ENCODE peak calls at places on chromosomes 6 and 20, in seven cellular contexts. K, V, Q, A, Z, I and P are unnamed samples. For H3K4me1, the result is how much of the 10 kb centered on the place peaks cover.

GRCh38 chr6:157635388-157636244 is 187.4 kb upstream of the SNX9 start:
- DNase-seq in K (peak), V (no peak), Q (no peak), A (no peak), Z (no peak), I (no peak), P (no peak)

GRCh38 chr6:147689398-147689797 is 180.9 kb downstream of the SAMD5 start:
- DNase-seq in K (no peak), V (no peak), Q (no peak), A (no peak), Z (no peak), I (no peak), P (no peak)

GRCh38 chr6:72624557-72625160 is 2.8 kb downstream of the KCNQ5 start:
- DNase-seq in K (no peak), V (no peak), Q (no peak), A (no peak), Z (no peak), I (no peak), P (no peak)

GRCh38 chr20:44345147-44345546 is 8.3 kb downstream of the R3HDML start:
- DNase-seq in K (no peak), V (no peak), Q (no peak), A (no peak), Z (no peak), I (no peak), P (no peak)

GRCh38 chr20:32522775-32523612 is 62.1 kb downstream of the NOL4L start:
- DNase-seq in K (peak), V (no peak), Q (no peak), A (no peak), Z (peak), I (no peak), P (no peak)

GRCh38 chr6:110688661-110689268 is 126.5 kb downstream of the CDK19 start:
- DNase-seq in K (no peak), V (no peak), Q (no peak), A (no peak), Z (no peak), I (peak), P (no peak)

GRCh38 chr6:112800916-112801315 is 453.8 kb downstream of the RFPL4B start:
- DNase-seq in K (peak), V (no peak), Q (no peak), A (no peak), Z (no peak), I (no peak), P (no peak)

GRCh38 chr6:70413829-70414494 is 654 bp downstream of the FAM135A start:
- DNase-seq in K (peak), V (no peak), Q (no peak), A (no peak), Z (no peak), I (peak), P (peak)

GRCh38 chr20:1083431-1084080 is 34.8 kb upstream of the PSMF1 start:
- DNase-seq in K (no peak), V (no peak), Q (peak), A (no peak), Z (no peak), I (no peak), P (no peak)

GRCh38 chr20:21517566-21518277 is 3.9 kb upstream of the NKX2-2 start:
- DNase-seq in K (no peak), V (no peak), Q (no peak), A (no peak), Z (no peak), I (no peak), P (no peak)

GRCh38 chr6:82551831-82552230 is 188.2 kb downstream of the TPBG start:
- DNase-seq in K (no peak), V (no peak), Q (no peak), A (no peak), Z (no peak), I (no peak), P (no peak)

GRCh38 chr6:166360243-166361079 is 18.1 kb upstream of the SFT2D1 start:
- DNase-seq in K (peak), V (peak), Q (no peak), A (no peak), Z (no peak), I (no peak), P (no peak)

GRCh38 chr20:50891138-50891537 is 40.1 kb downstream of the ADNP start:
- DNase-seq in K (peak), V (no peak), Q (no peak), A (no peak), Z (no peak), I (no peak), P (no peak)

GRCh38 chr20:35453647-35454046 is 1.8 kb upstream of the CEP250 start:
- DNase-seq in K (no peak), V (no peak), Q (no peak), A (no peak), Z (no peak), I (no peak), P (no peak)

GRCh38 chr6:55758156-55758942 is 117.0 kb downstream of the BMP5 start:
- DNase-seq in K (peak), V (no peak), Q (no peak), A (no peak), Z (no peak), I (no peak), P (no peak)

GRCh38 chr6:134230087-134230717 is 87.7 kb downstream of the SGK1 start:
- DNase-seq in K (no peak), V (no peak), Q (no peak), A (no peak), Z (no peak), I (peak), P (no peak)

GRCh38 chr6:44859901-44860410 is 468.2 kb upstream of the RUNX2 start:
- DNase-seq in K (no peak), V (no peak), Q (no peak), A (no peak), Z (no peak), I (no peak), P (no peak)

GRCh38 chr20:63947638-63948456 is 8.4 kb downstream of the UCKL1 start:
- DNase-seq in K (no peak), V (no peak), Q (no peak), A (no peak), Z (peak), I (no peak), P (no peak)

GRCh38 chr20:48948612-48949011 is 27.1 kb downstream of the ARFGEF2 start:
- DNase-seq in K (no peak), V (no peak), Q (no peak), A (no peak), Z (no peak), I (no peak), P (no peak)

GRCh38 chr6:33783781-33784520 is 5.0 kb downstream of the LEMD2 start:
- DNase-seq in K (no peak), V (no peak), Q (no peak), A (no peak), Z (peak), I (no peak), P (peak)

GRCh38 chr6:143397229-143398222 is 53.0 kb downstream of the ADAT2 start:
- DNase-seq in K (peak), V (peak), Q (no peak), A (peak), Z (peak), I (peak), P (peak)

GRCh38 chr6:135904666-135905065 is 53.2 kb downstream of the PDE7B start:
- DNase-seq in K (peak), V (no peak), Q (no peak), A (no peak), Z (no peak), I (no peak), P (no peak)

GRCh38 chr6:56593801-56594318 is 48.8 kb downstream of the DST start:
- DNase-seq in K (no peak), V (no peak), Q (no peak), A (no peak), Z (no peak), I (no peak), P (no peak)

GRCh38 chr6:35589904-35590303 is 77.2 kb upstream of the TULP1 start:
- DNase-seq in K (no peak), V (no peak), Q (no peak), A (no peak), Z (no peak), I (peak), P (no peak)

GRCh38 chr6:82410151-82410621 is 46.6 kb downstream of the TPBG start:
- DNase-seq in K (peak), V (no peak), Q (no peak), A (no peak), Z (no peak), I (no peak), P (no peak)

GRCh38 chr6:138371452-138371711 is 6.3 kb upstream of the SMIM28 start:
- DNase-seq in K (no peak), V (no peak), Q (no peak), A (no peak), Z (no peak), I (no peak), P (no peak)

GRCh38 chr6:23228439-23229024 is 659.2 kb downstream of the HDGFL1 start:
- DNase-seq in K (peak), V (no peak), Q (no peak), A (no peak), Z (no peak), I (no peak), P (no peak)

GRCh38 chr6:99253271-99253670 is 96.2 kb downstream of the FAXC start:
- DNase-seq in K (no peak), V (no peak), Q (peak), A (no peak), Z (no peak), I (no peak), P (no peak)

GRCh38 chr6:169310983-169311382 is 57.3 kb upstream of the THBS2 start:
- DNase-seq in K (no peak), V (no peak), Q (peak), A (no peak), Z (no peak), I (no peak), P (no peak)

GRCh38 chr6:31769684-31770371 is 7.3 kb downstream of the VWA7 start:
- DNase-seq in K (no peak), V (peak), Q (no peak), A (peak), Z (no peak), I (peak), P (peak)

GRCh38 chr6:21595951-21596378 is 2.4 kb downstream of the SOX4 start:
- DNase-seq in K (no peak), V (no peak), Q (no peak), A (no peak), Z (peak), I (peak), P (no peak)

GRCh38 chr6:26311012-26311384 is 54.0 kb upstream of the BTN3A2 start:
- DNase-seq in K (peak), V (no peak), Q (no peak), A (no peak), Z (no peak), I (peak), P (no peak)

GRCh38 chr6:31355540-31355988 is 1.4 kb downstream of the HLA-B start:
- DNase-seq in K (no peak), V (no peak), Q (peak), A (no peak), Z (no peak), I (no peak), P (no peak)

GRCh38 chr20:40416274-40416673 is 272.8 kb downstream of the MAFB start:
- DNase-seq in K (no peak), V (no peak), Q (no peak), A (no peak), Z (no peak), I (peak), P (peak)

DNA sequence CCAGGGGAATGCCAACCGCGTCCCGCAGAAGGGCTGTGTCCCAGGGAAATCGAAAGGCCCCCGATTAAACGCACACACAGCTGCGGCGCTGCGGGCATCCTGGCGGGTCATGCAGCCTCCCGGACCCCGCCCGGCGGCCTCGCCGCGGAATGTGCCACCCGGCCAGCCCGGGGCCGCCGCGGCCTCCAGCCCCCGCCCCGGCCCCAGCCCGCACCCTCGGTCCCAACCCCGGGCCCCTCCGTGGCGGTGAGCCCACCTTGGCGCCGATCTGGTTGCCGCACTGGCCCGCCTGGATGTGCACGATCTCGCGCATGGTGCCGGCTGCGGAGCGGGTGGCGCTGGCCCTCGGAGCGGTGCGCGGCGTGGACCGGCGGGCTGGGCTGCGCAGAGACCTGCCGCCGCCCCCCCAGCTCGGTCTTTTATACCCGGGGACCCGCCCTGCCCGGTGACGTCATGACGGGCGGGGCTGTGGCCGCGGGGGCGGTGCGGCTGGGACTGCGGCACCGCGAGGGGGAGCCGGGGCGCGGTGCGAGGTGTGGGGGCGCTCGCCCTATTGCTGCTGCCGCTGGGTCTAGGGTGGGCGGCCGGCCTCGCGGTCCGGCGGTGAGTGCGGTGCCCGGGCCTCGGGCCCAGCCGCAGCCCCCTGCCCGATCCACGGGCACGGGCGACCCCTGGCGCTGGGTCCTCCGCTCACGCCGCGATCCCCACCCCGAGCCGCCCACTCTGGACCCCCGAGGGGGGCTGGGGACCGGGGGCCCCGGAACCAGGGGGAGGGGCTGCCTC is at the start of gene TUBB2A:
- DNase-seq in K (peak), V (peak), Q (no peak), A (peak), Z (peak), I (peak), P (peak)
- TF ChIP-seq CTCF in K (no peak), V (peak), Q (peak), A (peak), Z (peak), I (peak), P (peak)

GRCh38 chr6:148757944-148758343 is 11.1 kb downstream of the UST start:
- DNase-seq in K (no peak), V (no peak), Q (no peak), A (no peak), Z (no peak), I (no peak), P (no peak)
- H3K4me1 ChIP-seq in K (under half), V (half or more), Q (under half), A (under half), Z (under half), I (under half), P (under half)

GRCh38 chr6:42366999-42367352 is 84.8 kb downstream of the TRERF1 start:
- DNase-seq in K (no peak), V (no peak), Q (no peak), A (no peak), Z (no peak), I (no peak), P (no peak)
- H3K4me3 ChIP-seq in K (no peak), V (no peak), Q (no peak), A (no peak), Z (no peak), I (no peak), P (no peak)

GRCh38 chr20:55255016-55255415 is 750.3 kb downstream of the CBLN4 start:
- DNase-seq in K (no peak), V (no peak), Q (no peak), A (no peak), Z (no peak), I (no peak), P (no peak)
- TF ChIP-seq CTCF in K (no peak), V (no peak), Q (no peak), A (no peak), Z (no peak), I (no peak), P (no peak)

GRCh38 chr20:57680934-57681914 is 28.6 kb downstream of the PMEPA1 start:
- DNase-seq in K (no peak), V (no peak), Q (no peak), A (no peak), Z (no peak), I (no peak), P (no peak)
- H3K4me1 ChIP-seq in K (under half), V (half or more), Q (half or more), A (under half), Z (under half), I (under half), P (under half)

DNA sequence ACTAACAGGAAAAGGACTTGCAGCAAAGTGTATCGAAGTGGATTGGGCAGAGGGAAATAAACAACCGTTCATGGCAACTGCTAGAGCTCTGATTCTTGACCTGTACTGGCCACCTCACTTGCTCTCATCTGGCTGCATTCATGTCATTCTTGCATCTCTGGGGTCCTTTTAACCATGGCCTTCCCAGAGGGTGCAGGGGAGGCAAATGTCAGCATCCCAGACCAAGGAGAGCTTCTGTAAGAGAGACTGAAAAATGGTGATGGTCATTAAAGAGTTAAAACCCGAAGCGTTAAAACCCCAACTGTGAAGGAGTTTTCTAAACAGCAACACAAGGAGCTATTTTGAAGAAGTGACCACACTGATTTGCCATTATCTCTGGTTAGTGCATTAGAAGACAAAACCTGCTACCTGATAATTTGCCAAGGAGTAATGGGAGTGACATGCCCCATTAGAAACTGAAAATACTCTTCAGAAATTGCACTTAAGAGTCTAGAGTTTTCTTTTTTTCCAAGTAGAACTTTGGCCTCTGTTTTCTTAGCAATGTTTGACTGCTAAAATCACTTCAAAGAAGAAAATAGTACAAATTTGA is 62.4 kb downstream of the APCDD1L start:
- DNase-seq in K (no peak), V (no peak), Q (no peak), A (no peak), Z (no peak), I (no peak), P (no peak)
- H3K4me3 ChIP-seq in K (no peak), V (no peak), Q (no peak), A (no peak), Z (no peak), I (no peak), P (no peak)

DNA sequence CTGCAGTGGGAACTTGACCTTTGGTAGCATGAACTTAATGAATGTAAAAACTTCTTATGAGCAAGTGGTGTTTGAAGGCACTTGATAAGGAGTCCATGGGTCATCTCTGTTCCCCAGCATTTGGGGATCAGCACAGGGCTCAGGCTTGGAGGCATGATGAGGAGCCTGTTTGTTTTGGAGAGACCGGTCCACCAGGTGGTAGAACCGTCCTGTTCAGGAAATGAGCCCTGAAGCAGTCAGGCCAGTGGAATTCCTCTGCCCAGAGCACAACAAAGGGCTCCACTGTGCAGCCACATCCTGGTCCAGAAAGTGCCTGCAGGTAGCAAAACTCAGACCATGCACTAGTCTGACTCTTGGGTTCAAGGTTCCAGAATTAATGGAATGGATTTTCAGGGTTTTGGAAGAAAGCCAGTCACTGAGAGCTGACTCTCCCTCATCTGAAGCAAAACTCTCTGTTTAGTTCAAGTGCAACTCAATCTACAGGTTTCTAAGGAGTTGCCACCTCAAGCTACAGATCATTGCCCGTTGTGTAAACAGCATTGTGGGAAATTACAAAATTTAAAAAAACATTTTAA is 52.3 kb upstream of the ADGRF1 start:
- DNase-seq in K (peak), V (no peak), Q (no peak), A (no peak), Z (no peak), I (peak), P (peak)
- TF ChIP-seq CTCF in K (no peak), V (no peak), Q (no peak), A (peak), Z (peak), I (no peak), P (no peak)

GRCh38 chr20:24950836-24951525 is 1.9 kb downstream of the CST7 start:
- DNase-seq in K (no peak), V (no peak), Q (no peak), A (no peak), Z (no peak), I (peak), P (no peak)

GRCh38 chr20:24950128-24950835 is 1.2 kb downstream of the CST7 start:
- DNase-seq in K (no peak), V (no peak), Q (no peak), A (no peak), Z (no peak), I (peak), P (no peak)

GRCh38 chr20:24949756-24950127 is 673 bp downstream of the CST7 start:
- DNase-seq in K (no peak), V (no peak), Q (no peak), A (no peak), Z (no peak), I (peak), P (no peak)

GRCh38 chr20:24951536-24952047 is 2.5 kb downstream of the CST7 start:
- DNase-seq in K (no peak), V (no peak), Q (no peak), A (no peak), Z (no peak), I (no peak), P (peak)

GRCh38 chr20:24948939-24949679 is at the start of gene CST7:
- DNase-seq in K (peak), V (no peak), Q (no peak), A (no peak), Z (peak), I (peak), P (peak)
- H3K4me1 ChIP-seq in K (under half), V (under half), Q (under half), A (under half), Z (under half), I (under half), P (under half)